ENCODE peak calls at places on chromosomes 6 and 20, in five cellular contexts. Z is WTC11, E is lung, L is MM.1S, R is upper lobe of right lung. G is an unnamed sample.

GRCh38 chr6:90204327-90204726 is 92.3 kb downstream of the BACH2 start:
- DNase-seq in L (no peak), Z (no peak), E (no peak), R (no peak), G (no peak)

GRCh38 chr20:44187054-44187762 is at the start of gene JPH2:
- DNase-seq in Z (peak), R (no peak), L (no peak), E (no peak), G (no peak)

GRCh38 chr6:317452-318144 is 25.3 kb downstream of the DUSP22 start:
- DNase-seq in R (peak), E (no peak), L (no peak), Z (no peak), G (no peak)

GRCh38 chr6:39051399-39052122 is 3.0 kb downstream of the GLP1R start:
- DNase-seq in L (no peak), Z (no peak), R (peak), E (no peak), G (no peak)

GRCh38 chr6:170136541-170137175 is 154.2 kb downstream of the DLL1 start:
- DNase-seq in E (no peak), Z (no peak), R (peak), L (no peak), G (peak)

GRCh38 chr6:147585256-147585655 is 76.8 kb downstream of the SAMD5 start:
- DNase-seq in Z (no peak), E (no peak), L (no peak), R (no peak), G (no peak)

GRCh38 chr6:169342655-169343054 is 89.0 kb upstream of the THBS2 start:
- DNase-seq in L (no peak), R (no peak), E (no peak), Z (no peak), G (no peak)

GRCh38 chr20:11585752-11586352 is 331.8 kb upstream of the BTBD3 start:
- DNase-seq in L (no peak), Z (no peak), R (no peak), E (no peak), G (no peak)

GRCh38 chr20:24199493-24199892 is 210.9 kb upstream of the GGTLC1 start:
- DNase-seq in E (no peak), R (no peak), L (no peak), Z (no peak), G (no peak)

GRCh38 chr20:32582659-32583580 is 2.2 kb downstream of the NOL4L start:
- DNase-seq in L (no peak), Z (peak), R (no peak), E (no peak), G (no peak)

G was measured in CD8-positive, alpha-beta memory T cell.